ENCODE peak calls at places on chromosome 14, in eight cellular contexts. R, E, V, B, H, O, G and C are unnamed samples.

GRCh38 chr14:93231129-93231979 is 24.3 kb downstream of the UBR7 start:
- DNase-seq in V (no peak), H (no peak), E (no peak), O (no peak), R (peak; percentile 69), B (no peak), G (no peak), C (peak; percentile 68)

GRCh38 chr14:76710093-76711010 is 50.9 kb upstream of the VASH1 start:
- DNase-seq in V (peak; percentile 66), R (peak; percentile 73), H (no peak), B (no peak), E (peak; percentile 46), G (peak; percentile 23), O (peak; percentile 18), C (peak; percentile 66)

GRCh38 chr14:100703574-100704220 is 23.0 kb upstream of the DLK1 start:
- DNase-seq in V (no peak), H (no peak), O (no peak), G (no peak), E (no peak), B (no peak), R (no peak), C (no peak)

GRCh38 chr14:94170151-94170550 is 4.0 kb upstream of the PPP4R4 start:
- DNase-seq in O (no peak), G (no peak), B (no peak), H (no peak), V (no peak), E (no peak), R (no peak), C (no peak)

GRCh38 chr14:62694075-62694474 is 351.2 kb downstream of the KCNH5 start:
- DNase-seq in H (no peak), R (no peak), G (no peak), B (no peak), V (no peak), E (no peak), O (no peak), C (peak; percentile 3)

GRCh38 chr14:105388110-105388951 is 10.0 kb upstream of the TEX22 start:
- DNase-seq in O (no peak), G (no peak), V (no peak), H (no peak), R (no peak), E (no peak), B (no peak), C (no peak)

GRCh38 chr14:72962829-72963312 is 36.6 kb downstream of the DCAF4 start:
- DNase-seq in O (peak; percentile 77), V (peak; percentile 44), R (peak; percentile 43), H (no peak), G (no peak), E (peak; percentile 11), B (peak; percentile 25), C (peak; percentile 41)

GRCh38 chr14:71372411-71372838 is 465.2 kb downstream of the PCNX1 start:
- DNase-seq in O (no peak), G (no peak), R (no peak), V (no peak), H (no peak), E (no peak), B (no peak), C (peak; percentile 66)

GRCh38 chr14:61003571-61003970 is 22.5 kb downstream of the SLC38A6 start:
- DNase-seq in H (no peak), E (no peak), O (no peak), R (no peak), B (no peak), G (no peak), V (no peak), C (no peak)

GRCh38 chr14:80109055-80109454 is 102.2 kb downstream of the DIO2 start:
- DNase-seq in O (no peak), G (no peak), H (no peak), B (no peak), V (no peak), R (no peak), E (no peak), C (no peak)

GRCh38 chr14:100059433-100059781 is 5.8 kb upstream of the EVL start:
- DNase-seq in V (no peak), O (no peak), R (no peak), E (no peak), G (no peak), B (no peak), H (no peak), C (no peak)

GRCh38 chr14:63727231-63727735 is 582 bp downstream of the SGPP1 start:
- DNase-seq in E (no peak), B (no peak), H (no peak), R (peak; percentile 18), V (peak; percentile 26), G (peak; percentile 14), O (no peak), C (peak; percentile 60)

GRCh38 chr14:91835197-91835919 is 32.0 kb downstream of the TC2N start:
- DNase-seq in V (no peak), H (no peak), E (no peak), B (no peak), O (no peak), G (peak; percentile 21), R (peak; percentile 54), C (peak; percentile 52)

GRCh38 chr14:96671218-96671617 is 126.0 kb upstream of the VRK1 start:
- DNase-seq in B (no peak), H (no peak), V (no peak), R (no peak), G (no peak), O (no peak), E (no peak), C (no peak)

GRCh38 chr14:47678157-47678556 is 2.8 kb upstream of the MDGA2 start:
- DNase-seq in H (no peak), V (no peak), B (no peak), O (no peak), E (no peak), G (no peak), R (no peak), C (peak; percentile 29)

GRCh38 chr14:101196795-101197590 is 293.5 kb upstream of the RTL1 start:
- DNase-seq in R (no peak), V (peak; percentile 43), G (no peak), O (no peak), B (no peak), E (no peak), H (no peak), C (no peak)

GRCh38 chr14:88546621-88547385 is 8.0 kb downstream of the PTPN21 start:
- DNase-seq in G (no peak), O (no peak), E (no peak), R (no peak), V (no peak), H (no peak), B (no peak), C (no peak)

GRCh38 chr14:104085032-104085888 is at the start of gene ASPG:
- DNase-seq in R (no peak), O (no peak), G (no peak), B (no peak), V (peak; percentile 79), E (no peak), H (no peak), C (no peak)

GRCh38 chr14:102849522-102850379 is 72.5 kb downstream of the TRAF3 start:
- DNase-seq in R (no peak), E (no peak), H (no peak), B (no peak), O (peak; percentile 96), G (no peak), V (no peak), C (peak; percentile 29)

GRCh38 chr14:73887116-73887490 is 444 bp downstream of the ZNF410 start:
- DNase-seq in R (no peak), H (peak; percentile 11), G (no peak), E (no peak), B (no peak), O (peak; percentile 38), V (no peak), C (peak; percentile 55)

GRCh38 chr14:51967521-51967920 is 21.8 kb upstream of the RTRAF start:
- DNase-seq in H (no peak), R (no peak), G (no peak), E (no peak), V (no peak), B (no peak), O (no peak), C (no peak)

GRCh38 chr14:102527255-102528232 is 18.0 kb upstream of the ANKRD9 start:
- DNase-seq in E (no peak), O (no peak), V (no peak), R (no peak), H (no peak), B (no peak), G (no peak), C (no peak)

GRCh38 chr14:34053666-34054065 is 102.8 kb upstream of the EGLN3 start:
- DNase-seq in E (no peak), B (no peak), G (no peak), O (no peak), V (no peak), H (no peak), R (no peak), C (no peak)

GRCh38 chr14:93742761-93743160 is 45.5 kb downstream of the PRIMA1 start:
- DNase-seq in E (no peak), H (no peak), G (no peak), V (no peak), O (no peak), B (no peak), R (no peak), C (no peak)

GRCh38 chr14:24913026-24913425 is 136.9 kb downstream of the STXBP6 start:
- DNase-seq in E (no peak), B (no peak), R (no peak), V (no peak), H (no peak), G (no peak), O (no peak), C (no peak)

GRCh38 chr14:29462772-29463171 is 464.9 kb downstream of the PRKD1 start:
- DNase-seq in R (no peak), G (no peak), O (no peak), H (no peak), V (no peak), E (no peak), B (no peak), C (no peak)

GRCh38 chr14:33693237-33693636 is 257.6 kb downstream of the EGLN3 start:
- DNase-seq in G (no peak), V (no peak), H (no peak), B (peak; percentile 73), O (no peak), R (no peak), E (no peak), C (no peak)

GRCh38 chr14:67428501-67429031 is 16.6 kb upstream of the PLEK2 start:
- DNase-seq in G (no peak), B (no peak), V (no peak), H (no peak), E (no peak), R (no peak), O (no peak), C (no peak)

GRCh38 chr14:70934084-70934483 is 26.8 kb downstream of the PCNX1 start:
- DNase-seq in E (no peak), V (no peak), O (no peak), H (no peak), R (no peak), B (no peak), G (no peak), C (no peak)

GRCh38 chr14:83467811-83468210 is 1934.2 kb upstream of the SEL1L start:
- DNase-seq in G (no peak), O (no peak), V (no peak), H (no peak), B (no peak), R (no peak), E (no peak), C (no peak)

GRCh38 chr14:52124791-52125661 is 56.2 kb upstream of the NID2 start:
- DNase-seq in B (no peak), O (no peak), G (no peak), V (peak; percentile 27), R (no peak), H (no peak), E (no peak), C (no peak)

GRCh38 chr14:64698899-64699298 is 5.3 kb upstream of the PLEKHG3 start:
- DNase-seq in B (no peak), H (no peak), O (no peak), R (peak; percentile 40), E (no peak), V (no peak), G (no peak), C (peak; percentile 61)

GRCh38 chr14:52318829-52319604 is 4.9 kb downstream of the PTGER2 start:
- DNase-seq in E (no peak), V (no peak), G (no peak), B (no peak), H (no peak), R (no peak), O (no peak), C (no peak)

GRCh38 chr14:58131386-58131785 is 20.6 kb downstream of the ARMH4 start:
- DNase-seq in G (no peak), H (no peak), V (no peak), O (no peak), R (no peak), E (no peak), B (no peak), C (peak; percentile 93)